ENCODE peak calls at places on chromosomes 11 and 22, in five cellular contexts. H is stimulated activated effector memory CD8-positive, alpha-beta T cell treated with anti-CD3 and anti-CD28 coated beads, Interleukin-12 subunit alpha, Interleukin-12 subunit beta, amount 100 ng/mL, for 72 hours; I is left cardiac atrium; X is left lung; C is activated T-cell treated with anti-CD3 and anti-CD28 coated beads, Interleukin-2, amount 50 U/mL, for 72 hours. Z is an unnamed sample.

GRCh38 chr11:83257638-83258229 is 28.4 kb downstream of the CCDC90B start:
- DNase-seq in H (no peak), I (no peak), X (no peak), C (no peak), Z (no peak)

GRCh38 chr11:1342946-1343345 is 33.5 kb upstream of the TOLLIP start:
- DNase-seq in H (no peak), I (no peak), X (no peak), C (no peak), Z (no peak)

GRCh38 chr11:70153133-70153727 is 49.9 kb upstream of the FADD start:
- DNase-seq in H (no peak), I (no peak), X (no peak), C (no peak), Z (no peak)

GRCh38 chr11:2987881-2988280 is 4.2 kb downstream of the NAP1L4 start:
- DNase-seq in H (peak), I (no peak), X (no peak), C (peak), Z (no peak)

GRCh38 chr11:61918251-61919112 is 1.1 kb upstream of the RAB3IL1 start:
- DNase-seq in H (no peak), I (no peak), X (no peak), C (no peak), Z (no peak)

GRCh38 chr11:85779956-85780640 is 30.8 kb downstream of the SYTL2 start:
- DNase-seq in H (no peak), I (no peak), X (no peak), C (no peak), Z (no peak)

GRCh38 chr11:3231550-3231850 is 717 bp downstream of the MRGPRE start:
- DNase-seq in H (peak), I (no peak), X (no peak), C (no peak), Z (no peak)

GRCh38 chr22:46084943-46085830 is 65.1 kb upstream of the PPARA start:
- DNase-seq in H (no peak), I (peak), X (peak), C (no peak), Z (peak)

GRCh38 chr11:72685560-72686480 is 11.6 kb upstream of the PDE2A start:
- DNase-seq in H (peak), I (peak), X (no peak), C (peak), Z (no peak)

GRCh38 chr22:37119872-37120271 is 10.4 kb upstream of the TMPRSS6 start:
- DNase-seq in H (no peak), I (no peak), X (no peak), C (no peak), Z (no peak)

GRCh38 chr11:95585071-95585751 is 204.4 kb downstream of the FAM76B start:
- DNase-seq in H (no peak), I (no peak), X (no peak), C (no peak), Z (no peak)

GRCh38 chr22:27283240-27283639 is 518.3 kb downstream of the MN1 start:
- DNase-seq in H (no peak), I (no peak), X (no peak), C (no peak), Z (no peak)

GRCh38 chr11:79396001-79396400 is 44.8 kb downstream of the TENM4 start:
- DNase-seq in H (no peak), I (no peak), X (no peak), C (no peak), Z (no peak)

GRCh38 chr11:133443361-133443760 is 88.9 kb downstream of the OPCML start:
- DNase-seq in H (no peak), I (no peak), X (no peak), C (no peak), Z (no peak)

GRCh38 chr11:13354335-13354734 is 76.7 kb downstream of the BMAL1 start:
- DNase-seq in H (no peak), I (no peak), X (no peak), C (no peak), Z (no peak)

GRCh38 chr11:46948378-46949131 is 12.0 kb downstream of the CSTPP1 start:
- DNase-seq in H (no peak), I (no peak), X (no peak), C (no peak), Z (no peak)

GRCh38 chr11:87778341-87778740 is 396.9 kb downstream of the RAB38 start:
- DNase-seq in H (no peak), I (no peak), X (no peak), C (no peak), Z (no peak)

GRCh38 chr22:20440637-20441591 is 3.3 kb upstream of the SCARF2 start:
- DNase-seq in H (no peak), I (peak), X (peak), C (no peak), Z (no peak)

GRCh38 chr11:36069576-36070214 is 125.8 kb downstream of the LDLRAD3 start:
- DNase-seq in H (no peak), I (no peak), X (no peak), C (no peak), Z (peak)

GRCh38 chr11:64361659-64362058 is 2.7 kb downstream of the RPS6KA4 start:
- DNase-seq in H (no peak), I (no peak), X (no peak), C (no peak), Z (no peak)

GRCh38 chr11:46658259-46658658 is 40.9 kb downstream of the ATG13 start:
- DNase-seq in H (no peak), I (peak), X (no peak), C (no peak), Z (no peak)

GRCh38 chr11:134589155-134589554 is 177.1 kb upstream of the B3GAT1 start:
- DNase-seq in H (peak), I (no peak), X (no peak), C (no peak), Z (no peak)

GRCh38 chr22:20904008-20904979 is 12.9 kb upstream of the CRKL start:
- DNase-seq in H (no peak), I (no peak), X (no peak), C (no peak), Z (no peak)

GRCh38 chr11:35586216-35586615 is 32.0 kb upstream of the FJX1 start:
- DNase-seq in H (no peak), I (no peak), X (no peak), C (no peak), Z (no peak)

GRCh38 chr11:95338430-95338991 is 107.5 kb upstream of the SESN3 start:
- DNase-seq in H (no peak), I (peak), X (no peak), C (no peak), Z (peak)

GRCh38 chr22:49179886-49180682 is 647.6 kb downstream of the BRD1 start:
- DNase-seq in H (no peak), I (no peak), X (no peak), C (no peak), Z (no peak)

GRCh38 chr22:24503137-24503850 is 8.2 kb downstream of the UPB1 start:
- DNase-seq in H (peak), I (peak), X (no peak), C (peak), Z (peak)